ENCODE peak calls at places on chromosomes 6 and 20, in eight cellular contexts. Y is psoas muscle, Q is Peyer's patch, U is choroid plexus epithelial cell, F is PC-9, T is cardiac fibroblast, E is A673, P is mesothelial cell of epicardium. Z is an unnamed sample.

GRCh38 chr20:11372831-11373230 is 544.9 kb upstream of the BTBD3 start:
- DNase-seq in Y (no peak), Q (no peak), U (no peak), F (no peak), T (no peak), E (no peak), P (no peak), Z (no peak)

GRCh38 chr6:38393986-38394385 is 245.7 kb downstream of the BTBD9 start:
- DNase-seq in Y (no peak), Q (no peak), U (no peak), F (no peak), T (no peak), E (no peak), P (no peak), Z (no peak)

GRCh38 chr20:40640667-40641066 is 48.4 kb downstream of the MAFB start:
- DNase-seq in Y (no peak), Q (no peak), U (no peak), F (no peak), T (no peak), E (no peak), P (no peak), Z (no peak)

GRCh38 chr20:24684954-24685691 is 215.7 kb downstream of the SYNDIG1 start:
- DNase-seq in Y (no peak), Q (peak), U (no peak), F (no peak), T (no peak), E (no peak), P (no peak), Z (no peak)

GRCh38 chr6:15061176-15061575 is 184.7 kb upstream of the JARID2 start:
- DNase-seq in Y (no peak), Q (no peak), U (no peak), F (no peak), T (no peak), E (no peak), P (no peak), Z (no peak)

GRCh38 chr6:127737009-127737486 is 160.1 kb downstream of the C6orf58 start:
- DNase-seq in Y (no peak), Q (no peak), U (peak), F (peak), T (peak), E (peak), P (peak), Z (no peak)

GRCh38 chr20:50129662-50130345 is 16.9 kb upstream of the UBE2V1 start:
- DNase-seq in Y (no peak), Q (no peak), U (no peak), F (no peak), T (no peak), E (no peak), P (no peak), Z (no peak)

GRCh38 chr6:102936959-102937358 is 1543.5 kb downstream of the GRIK2 start:
- DNase-seq in Y (no peak), Q (no peak), U (no peak), F (no peak), T (no peak), E (no peak), P (no peak), Z (no peak)

GRCh38 chr6:32637219-32637880 is at the start of gene HLA-DQA1:
- DNase-seq in Y (no peak), Q (no peak), U (peak), F (no peak), T (no peak), E (no peak), P (no peak), Z (no peak)

GRCh38 chr6:36914227-36914794 is 28.6 kb downstream of the C6orf89 start:
- DNase-seq in Y (no peak), Q (peak), U (peak), F (peak), T (peak), E (no peak), P (no peak), Z (no peak)

GRCh38 chr6:17707371-17707651 is 586 bp upstream of the NUP153 start:
- DNase-seq in Y (no peak), Q (no peak), U (no peak), F (no peak), T (no peak), E (no peak), P (no peak), Z (no peak)

GRCh38 chr6:132199343-132199742 is 201.9 kb downstream of the MOXD1 start:
- DNase-seq in Y (no peak), Q (no peak), U (peak), F (no peak), T (peak), E (no peak), P (no peak), Z (no peak)

GRCh38 chr6:53547166-53547814 is 2.4 kb upstream of the GCLC start:
- DNase-seq in Y (no peak), Q (no peak), U (no peak), F (no peak), T (no peak), E (no peak), P (no peak), Z (no peak)

GRCh38 chr6:135215563-135215962 is 34.5 kb downstream of the MYB start:
- DNase-seq in Y (no peak), Q (no peak), U (no peak), F (no peak), T (no peak), E (no peak), P (no peak), Z (no peak)

GRCh38 chr6:108957221-108957620 is 109.0 kb downstream of the ARMC2 start:
- DNase-seq in Y (no peak), Q (no peak), U (no peak), F (no peak), T (no peak), E (no peak), P (no peak), Z (no peak)

GRCh38 chr6:48881551-48881950 is 581.5 kb downstream of the MMUT start:
- DNase-seq in Y (no peak), Q (no peak), U (peak), F (no peak), T (peak), E (no peak), P (no peak), Z (no peak)

GRCh38 chr20:5863040-5863811 is 87.1 kb downstream of the TRMT6 start:
- DNase-seq in Y (peak), Q (no peak), U (peak), F (no peak), T (peak), E (peak), P (no peak), Z (no peak)

DNA sequence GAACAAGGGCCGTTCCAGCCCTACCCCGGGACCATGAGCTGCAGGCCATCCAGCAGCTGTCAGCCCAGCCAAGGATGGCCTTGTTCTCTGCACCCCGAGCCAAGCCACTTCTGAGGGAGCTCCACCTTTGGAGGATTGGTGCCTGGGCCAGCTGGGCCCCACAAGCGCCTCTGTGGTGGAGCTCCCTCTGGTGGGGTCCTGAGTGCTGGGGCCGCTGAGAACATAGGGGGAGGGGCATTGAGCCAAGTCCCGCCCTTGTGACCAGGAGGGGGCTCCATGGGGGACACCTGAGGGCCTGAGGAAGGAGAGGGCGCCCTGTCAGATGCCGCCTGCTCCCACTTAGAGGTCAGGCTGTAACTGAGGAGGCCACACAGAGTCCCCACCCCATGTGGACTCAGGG is 43.2 kb downstream of the YTHDF1 start:
- DNase-seq in Y (no peak), Q (no peak), U (no peak), F (no peak), T (no peak), E (no peak), P (no peak), Z (no peak)
- TF ChIP-seq CTCF in Y (no peak), Q (no peak), U (peak), F (peak), T (no peak), E (peak), P (no peak), Z (no peak)

GRCh38 chr20:22509090-22509938 is 75.1 kb downstream of the FOXA2 start:
- DNase-seq in Y (no peak), Q (no peak), U (no peak), F (no peak), T (no peak), E (no peak), P (no peak), Z (no peak)
- TF ChIP-seq CTCF in Y (no peak), Q (no peak), U (no peak), F (no peak), T (no peak), E (no peak), P (no peak), Z (no peak)

GRCh38 chr6:163583558-163583957 is 169.0 kb downstream of the QKI start:
- DNase-seq in Y (peak), Q (no peak), U (no peak), F (no peak), T (no peak), E (no peak), P (no peak), Z (no peak)

GRCh38 chr6:163579111-163579879 is 164.8 kb downstream of the QKI start:
- DNase-seq in Y (peak), Q (no peak), U (peak), F (no peak), T (peak), E (no peak), P (no peak), Z (no peak)

GRCh38 chr6:163577404-163577803 is 162.9 kb downstream of the QKI start:
- DNase-seq in Y (no peak), Q (no peak), U (no peak), F (no peak), T (no peak), E (peak), P (no peak), Z (no peak)

GRCh38 chr6:163580311-163581030 is 166.0 kb downstream of the QKI start:
- DNase-seq in Y (no peak), Q (no peak), U (no peak), F (no peak), T (no peak), E (no peak), P (no peak), Z (no peak)

DNA sequence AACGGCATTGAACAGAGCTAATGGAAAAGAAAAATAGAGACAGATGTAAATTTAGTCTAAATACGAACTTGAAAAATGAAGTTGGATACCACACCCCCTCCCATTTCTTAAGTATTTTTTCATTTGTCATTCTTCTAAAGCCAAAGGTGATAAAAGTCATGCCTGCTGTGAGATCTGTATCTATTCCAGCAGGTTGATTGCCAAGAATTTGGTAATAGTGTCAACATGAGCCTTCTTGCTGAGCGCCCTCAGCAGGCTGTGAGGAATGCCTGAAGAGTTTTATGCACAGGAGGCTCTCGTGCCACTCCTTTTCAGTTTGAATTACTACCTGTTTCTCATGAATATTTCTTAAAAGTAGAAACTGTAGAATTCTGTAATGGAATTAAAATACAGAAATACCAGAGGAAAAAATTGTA is 165.4 kb downstream of the QKI start:
- DNase-seq in Y (no peak), Q (no peak), U (peak), F (peak), T (peak), E (no peak), P (no peak), Z (no peak)
- TF ChIP-seq CTCF in Y (peak), Q (no peak), U (peak), F (no peak), T (no peak), E (peak), P (no peak), Z (no peak)

GRCh38 chr6:168699631-168700315 is 258.8 kb downstream of the SMOC2 start:
- DNase-seq in Y (peak), Q (no peak), U (no peak), F (no peak), T (no peak), E (no peak), P (no peak), Z (no peak)
- TF ChIP-seq CTCF in Y (no peak), Q (no peak), U (no peak), F (no peak), T (no peak), E (no peak), P (no peak), Z (no peak)

DNA sequence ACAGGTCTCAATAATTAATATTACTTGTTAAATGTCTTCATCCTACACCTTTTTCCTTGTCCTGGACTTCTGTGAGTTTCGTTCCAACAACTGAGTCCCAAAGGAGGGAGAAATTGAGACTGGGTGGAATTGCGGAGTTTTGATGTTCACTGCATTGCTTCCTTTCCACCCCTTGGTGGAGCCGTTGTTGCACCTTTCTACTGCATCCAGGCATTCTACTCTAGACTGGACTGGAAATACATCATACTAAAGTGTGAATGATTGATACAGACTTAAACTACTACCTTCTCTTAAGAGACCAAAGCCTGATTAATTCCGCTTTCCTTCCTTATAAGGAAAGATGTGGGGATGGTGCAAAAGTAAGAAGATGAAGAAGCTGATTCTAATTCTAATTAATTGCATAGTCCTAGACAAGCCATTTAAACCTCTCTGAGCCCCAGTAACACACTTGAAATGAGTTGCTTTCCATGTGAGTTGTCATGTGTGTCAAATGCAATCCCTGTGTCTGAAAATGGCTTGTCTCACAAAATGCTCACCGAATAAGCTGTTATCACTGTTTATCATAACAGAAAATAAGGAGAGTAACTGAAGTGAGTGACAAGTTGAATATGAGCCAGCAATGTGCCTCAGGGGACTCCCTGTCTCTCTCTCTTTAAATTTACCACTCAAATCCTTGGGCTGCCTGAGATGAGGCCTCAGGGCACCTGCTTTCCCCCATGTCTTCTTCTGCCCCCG is 338.3 kb upstream of the CHD6 start:
- DNase-seq in Y (no peak), Q (no peak), U (no peak), F (no peak), T (peak), E (peak), P (no peak), Z (no peak)
- TF ChIP-seq CTCF in Y (peak), Q (no peak), U (no peak), F (peak), T (peak), E (peak), P (no peak), Z (no peak)